ENCODE peak calls at places on chromosomes 16 and 17, in eight cellular contexts. One of them, this sample, is unnamed.
A peak's percentile ranks its signal among the peaks of the same experiment; 100 is the strongest.

GRCh38 chr17:38701504-38702165 is 3.4 kb upstream of the MLLT6 start:
- DNase-seq in AG10803: peak; percentile 29
- DNase-seq in HepG2: peak; percentile 49
- DNase-seq in endothelial cell of umbilical vein: peak; percentile 39
- DNase-seq in DND-41: peak; percentile 35
- DNase-seq in AG04450: no peak
- DNase-seq in stomach: no peak
- DNase-seq in kidney epithelial cell: no peak
- DNase-seq in this sample: peak; percentile 69

GRCh38 chr17:17944253-17944652 is 27.9 kb downstream of the TOM1L2 start:
- DNase-seq in AG10803: no peak
- DNase-seq in HepG2: no peak
- DNase-seq in endothelial cell of umbilical vein: no peak
- DNase-seq in DND-41: no peak
- DNase-seq in AG04450: no peak
- DNase-seq in stomach: no peak
- DNase-seq in kidney epithelial cell: no peak
- DNase-seq in this sample: no peak

GRCh38 chr16:21584817-21585216 is 14.6 kb upstream of the METTL9 start:
- DNase-seq in AG10803: no peak
- DNase-seq in HepG2: no peak
- DNase-seq in endothelial cell of umbilical vein: no peak
- DNase-seq in DND-41: no peak
- DNase-seq in AG04450: no peak
- DNase-seq in stomach: no peak
- DNase-seq in kidney epithelial cell: no peak
- DNase-seq in this sample: no peak

GRCh38 chr17:81902653-81903414 is 796 bp downstream of the NPB start:
- DNase-seq in AG10803: no peak
- DNase-seq in HepG2: no peak
- DNase-seq in endothelial cell of umbilical vein: no peak
- DNase-seq in DND-41: no peak
- DNase-seq in AG04450: no peak
- DNase-seq in stomach: no peak
- DNase-seq in kidney epithelial cell: no peak
- DNase-seq in this sample: no peak

GRCh38 chr17:29358421-29358820 is 31.7 kb upstream of the TAOK1 start:
- DNase-seq in AG10803: peak; percentile 45
- DNase-seq in HepG2: no peak
- DNase-seq in endothelial cell of umbilical vein: no peak
- DNase-seq in DND-41: no peak
- DNase-seq in AG04450: no peak
- DNase-seq in stomach: no peak
- DNase-seq in kidney epithelial cell: no peak
- DNase-seq in this sample: no peak

GRCh38 chr16:89827383-89828198 is 684 bp upstream of the SPIRE2 start:
- DNase-seq in AG10803: peak; percentile 62
- DNase-seq in HepG2: peak; percentile 79
- DNase-seq in endothelial cell of umbilical vein: peak; percentile 18
- DNase-seq in DND-41: no peak
- DNase-seq in AG04450: no peak
- DNase-seq in stomach: peak; percentile 61
- DNase-seq in kidney epithelial cell: no peak
- DNase-seq in this sample: no peak

GRCh38 chr17:17044846-17045561 is 2.7 kb downstream of the MPRIP start:
- DNase-seq in AG10803: peak; percentile 73
- DNase-seq in HepG2: no peak
- DNase-seq in endothelial cell of umbilical vein: peak; percentile 46
- DNase-seq in DND-41: peak; percentile 75
- DNase-seq in AG04450: peak; percentile 26
- DNase-seq in stomach: peak; percentile 26
- DNase-seq in kidney epithelial cell: no peak
- DNase-seq in this sample: no peak

GRCh38 chr17:35766903-35767510 is 6.3 kb downstream of the C17orf50 start:
- DNase-seq in AG10803: peak; percentile 42
- DNase-seq in HepG2: no peak
- DNase-seq in endothelial cell of umbilical vein: peak; percentile 60
- DNase-seq in DND-41: peak; percentile 37
- DNase-seq in AG04450: no peak
- DNase-seq in stomach: peak; percentile 59
- DNase-seq in kidney epithelial cell: no peak
- DNase-seq in this sample: no peak

GRCh38 chr17:50806141-50806643 is 29.2 kb upstream of the WFIKKN2 start:
- DNase-seq in AG10803: no peak
- DNase-seq in HepG2: peak; percentile 73
- DNase-seq in endothelial cell of umbilical vein: no peak
- DNase-seq in DND-41: no peak
- DNase-seq in AG04450: no peak
- DNase-seq in stomach: peak; percentile 44
- DNase-seq in kidney epithelial cell: no peak
- DNase-seq in this sample: no peak

GRCh38 chr17:8650119-8650499 is 19.6 kb upstream of the MYH10 start:
- DNase-seq in AG10803: no peak
- DNase-seq in HepG2: no peak
- DNase-seq in endothelial cell of umbilical vein: no peak
- DNase-seq in DND-41: no peak
- DNase-seq in AG04450: no peak
- DNase-seq in stomach: no peak
- DNase-seq in kidney epithelial cell: no peak
- DNase-seq in this sample: no peak

GRCh38 chr16:21611546-21612384 is 12.4 kb downstream of the METTL9 start:
- DNase-seq in AG10803: peak; percentile 37
- DNase-seq in HepG2: no peak
- DNase-seq in endothelial cell of umbilical vein: no peak
- DNase-seq in DND-41: no peak
- DNase-seq in AG04450: no peak
- DNase-seq in stomach: no peak
- DNase-seq in kidney epithelial cell: no peak
- DNase-seq in this sample: no peak

GRCh38 chr17:50003916-50004315 is 8.9 kb upstream of the DLX3 start:
- DNase-seq in AG10803: no peak
- DNase-seq in HepG2: no peak
- DNase-seq in endothelial cell of umbilical vein: no peak
- DNase-seq in DND-41: no peak
- DNase-seq in AG04450: no peak
- DNase-seq in stomach: peak; percentile 10
- DNase-seq in kidney epithelial cell: no peak
- DNase-seq in this sample: no peak

GRCh38 chr16:68902376-68903345 is 59.3 kb downstream of the TANGO6 start:
- DNase-seq in AG10803: peak; percentile 42
- DNase-seq in HepG2: peak; percentile 63
- DNase-seq in endothelial cell of umbilical vein: peak; percentile 77
- DNase-seq in DND-41: peak; percentile 49
- DNase-seq in AG04450: peak; percentile 15
- DNase-seq in stomach: no peak
- DNase-seq in kidney epithelial cell: peak; percentile 12
- DNase-seq in this sample: no peak

GRCh38 chr16:3861808-3862451 is 18.6 kb downstream of the CREBBP start:
- DNase-seq in AG10803: no peak
- DNase-seq in HepG2: no peak
- DNase-seq in endothelial cell of umbilical vein: peak; percentile 64
- DNase-seq in DND-41: no peak
- DNase-seq in AG04450: no peak
- DNase-seq in stomach: no peak
- DNase-seq in kidney epithelial cell: no peak
- DNase-seq in this sample: no peak

GRCh38 chr17:13016881-13017622 is 775 bp downstream of the ELAC2 start:
- DNase-seq in AG10803: peak; percentile 21
- DNase-seq in HepG2: peak; percentile 27
- DNase-seq in endothelial cell of umbilical vein: no peak
- DNase-seq in DND-41: no peak
- DNase-seq in AG04450: no peak
- DNase-seq in stomach: no peak
- DNase-seq in kidney epithelial cell: no peak
- DNase-seq in this sample: no peak

GRCh38 chr16:58462997-58463891 is 36.7 kb upstream of the NDRG4 start:
- DNase-seq in AG10803: no peak
- DNase-seq in HepG2: no peak
- DNase-seq in endothelial cell of umbilical vein: no peak
- DNase-seq in DND-41: no peak
- DNase-seq in AG04450: no peak
- DNase-seq in stomach: no peak
- DNase-seq in kidney epithelial cell: no peak
- DNase-seq in this sample: no peak

DNA sequence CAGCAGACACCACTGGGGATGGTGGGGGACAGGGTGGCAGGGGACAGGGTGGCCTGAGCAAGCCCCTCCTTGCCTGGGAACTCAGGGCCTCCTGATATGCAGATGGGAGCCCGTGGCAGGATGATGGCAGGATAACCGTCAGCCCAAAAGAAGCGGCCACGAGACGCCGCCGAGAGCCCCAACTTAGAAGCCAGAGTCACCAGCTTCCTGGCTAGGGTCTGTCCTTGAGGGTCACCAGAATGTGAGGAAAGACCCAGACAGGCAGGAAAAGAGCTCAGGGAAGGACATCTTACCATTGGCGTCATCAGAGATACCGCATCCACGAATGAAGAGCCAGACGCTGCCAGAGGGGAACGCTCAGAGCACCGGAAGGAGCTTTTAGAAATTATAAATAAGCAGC is 19.4 kb downstream of the RAB40C start:
- DNase-seq in AG10803: no peak
- DNase-seq in HepG2: no peak
- DNase-seq in endothelial cell of umbilical vein: no peak
- DNase-seq in DND-41: no peak
- DNase-seq in AG04450: no peak
- DNase-seq in stomach: no peak
- DNase-seq in kidney epithelial cell: no peak
- DNase-seq in this sample: no peak
- H3K4me3 ChIP-seq in AG10803: no peak overlapping the region
- H3K4me3 ChIP-seq in HepG2: no peak overlapping the region
- H3K4me3 ChIP-seq in endothelial cell of umbilical vein: no peak overlapping the region
- H3K4me3 ChIP-seq in DND-41: no peak overlapping the region
- H3K4me3 ChIP-seq in AG04450: no peak overlapping the region
- H3K4me3 ChIP-seq in stomach: no peak overlapping the region
- H3K4me3 ChIP-seq in kidney epithelial cell: no peak overlapping the region
- H3K4me3 ChIP-seq in this sample: no peak overlapping the region

GRCh38 chr16:70638814-70639792 is 7.3 kb upstream of the IL34 start:
- DNase-seq in AG10803: peak; percentile 58
- DNase-seq in HepG2: peak; percentile 71
- DNase-seq in endothelial cell of umbilical vein: no peak
- DNase-seq in DND-41: no peak
- DNase-seq in AG04450: peak; percentile 54
- DNase-seq in stomach: no peak
- DNase-seq in kidney epithelial cell: no peak
- DNase-seq in this sample: no peak

GRCh38 chr16:70632273-70632672 is 14.1 kb upstream of the IL34 start:
- DNase-seq in AG10803: no peak
- DNase-seq in HepG2: no peak
- DNase-seq in endothelial cell of umbilical vein: no peak
- DNase-seq in DND-41: no peak
- DNase-seq in AG04450: no peak
- DNase-seq in stomach: no peak
- DNase-seq in kidney epithelial cell: no peak
- DNase-seq in this sample: no peak

GRCh38 chr16:70630960-70631745 is 15.2 kb upstream of the IL34 start:
- DNase-seq in AG10803: no peak
- DNase-seq in HepG2: no peak
- DNase-seq in endothelial cell of umbilical vein: peak; percentile 37
- DNase-seq in DND-41: no peak
- DNase-seq in AG04450: no peak
- DNase-seq in stomach: no peak
- DNase-seq in kidney epithelial cell: no peak
- DNase-seq in this sample: no peak

GRCh38 chr16:70634861-70635260 is 11.5 kb upstream of the IL34 start:
- DNase-seq in AG10803: no peak
- DNase-seq in HepG2: no peak
- DNase-seq in endothelial cell of umbilical vein: no peak
- DNase-seq in DND-41: no peak
- DNase-seq in AG04450: no peak
- DNase-seq in stomach: no peak
- DNase-seq in kidney epithelial cell: no peak
- DNase-seq in this sample: no peak

GRCh38 chr16:70635356-70636016 is 10.9 kb upstream of the IL34 start:
- DNase-seq in AG10803: peak; percentile 62
- DNase-seq in HepG2: no peak
- DNase-seq in endothelial cell of umbilical vein: peak; percentile 91
- DNase-seq in DND-41: no peak
- DNase-seq in AG04450: peak; percentile 51
- DNase-seq in stomach: no peak
- DNase-seq in kidney epithelial cell: no peak
- DNase-seq in this sample: no peak
- H3K4me3 ChIP-seq in AG10803: no peak overlapping the region
- H3K4me3 ChIP-seq in HepG2: no peak overlapping the region
- H3K4me3 ChIP-seq in endothelial cell of umbilical vein: no peak overlapping the region
- H3K4me3 ChIP-seq in DND-41: no peak overlapping the region
- H3K4me3 ChIP-seq in AG04450: peak overlapping the region; percentile 5
- H3K4me3 ChIP-seq in stomach: no peak overlapping the region
- H3K4me3 ChIP-seq in kidney epithelial cell: no peak overlapping the region
- H3K4me3 ChIP-seq in this sample: no peak overlapping the region

DNA sequence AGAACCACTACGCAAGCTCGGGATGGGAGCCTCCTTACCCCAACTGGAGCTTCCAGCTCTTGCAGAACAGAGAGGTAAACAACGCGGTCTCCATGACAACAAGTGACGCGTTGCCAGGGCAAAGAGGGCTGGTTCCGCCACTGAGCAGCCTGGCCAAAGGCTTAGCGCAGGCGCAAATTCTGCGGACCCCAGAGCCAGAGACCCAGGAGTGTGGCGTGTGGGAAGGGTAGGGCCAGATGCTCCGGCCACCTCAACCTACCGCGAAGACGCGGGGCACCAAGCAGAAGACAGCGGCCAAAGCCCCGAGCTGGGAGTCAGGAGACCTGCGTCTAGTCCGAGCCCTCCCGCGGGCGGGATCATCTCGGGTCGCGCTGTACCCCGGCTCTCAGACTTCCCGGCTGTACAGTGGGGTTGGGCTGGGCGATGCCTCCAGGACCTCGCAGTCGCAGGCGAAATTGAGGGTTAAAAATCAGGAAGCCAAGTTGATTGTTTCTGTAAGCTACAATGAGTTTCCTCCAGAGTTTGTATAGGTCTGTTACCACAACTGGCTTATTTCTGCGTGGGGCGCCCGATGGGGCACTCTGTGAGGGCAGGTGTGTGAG is at the start of gene TEKT1:
- DNase-seq in AG10803: peak; percentile 57
- DNase-seq in HepG2: peak; percentile 77
- DNase-seq in endothelial cell of umbilical vein: peak; percentile 67
- DNase-seq in DND-41: no peak
- DNase-seq in AG04450: no peak
- DNase-seq in stomach: peak; percentile 70
- DNase-seq in kidney epithelial cell: peak; percentile 43
- DNase-seq in this sample: peak; percentile 83
- H3K4me3 ChIP-seq in AG10803: peak within 1 kb of the TSS; percentile 29
- H3K4me3 ChIP-seq in HepG2: peak within 1 kb of the TSS; percentile 73
- H3K4me3 ChIP-seq in endothelial cell of umbilical vein: no peak within 1 kb of the TSS
- H3K4me3 ChIP-seq in DND-41: no peak within 1 kb of the TSS
- H3K4me3 ChIP-seq in AG04450: peak within 1 kb of the TSS; percentile 14
- H3K4me3 ChIP-seq in stomach: peak within 1 kb of the TSS; percentile 20
- H3K4me3 ChIP-seq in kidney epithelial cell: peak within 1 kb of the TSS; percentile 18
- H3K4me3 ChIP-seq in this sample: peak within 1 kb of the TSS; percentile 49

DNA sequence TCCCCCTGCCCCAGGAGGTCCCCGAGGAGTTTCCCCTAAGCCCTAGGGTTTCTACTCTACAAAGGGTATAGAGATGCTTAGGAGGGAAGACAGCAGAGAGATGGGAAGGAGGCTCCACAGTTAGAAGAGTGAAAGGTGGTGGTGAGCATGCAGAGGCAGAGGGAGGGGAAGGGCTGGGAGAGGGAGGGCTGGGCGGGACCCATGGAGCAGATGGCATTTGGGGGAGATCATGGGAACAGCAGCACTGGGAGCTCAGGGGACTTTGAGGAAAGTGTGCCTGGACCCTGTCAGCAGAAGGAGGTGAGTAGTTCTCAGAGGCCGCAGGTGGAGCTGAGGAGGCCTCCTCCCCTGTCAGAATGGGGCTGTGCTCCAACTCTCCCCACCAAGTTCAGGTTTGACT is 650 bp upstream of the OTOP3 start:
- DNase-seq in AG10803: no peak
- DNase-seq in HepG2: no peak
- DNase-seq in endothelial cell of umbilical vein: no peak
- DNase-seq in DND-41: no peak
- DNase-seq in AG04450: no peak
- DNase-seq in stomach: no peak
- DNase-seq in kidney epithelial cell: no peak
- DNase-seq in this sample: no peak
- H3K4me3 ChIP-seq in AG10803: no peak overlapping the region
- H3K4me3 ChIP-seq in HepG2: no peak overlapping the region
- H3K4me3 ChIP-seq in endothelial cell of umbilical vein: no peak overlapping the region
- H3K4me3 ChIP-seq in DND-41: no peak overlapping the region
- H3K4me3 ChIP-seq in AG04450: no peak overlapping the region
- H3K4me3 ChIP-seq in stomach: no peak overlapping the region
- H3K4me3 ChIP-seq in kidney epithelial cell: no peak overlapping the region
- H3K4me3 ChIP-seq in this sample: no peak overlapping the region

This sample was measured in CD8-positive, alpha-beta T cell.